ENCODE peak calls at places on chromosomes 13 and 19, in six cellular contexts. X is HepG2, O is HCT116, Y is K562, I is H1, B is GM12878. P is an unnamed sample.
A peak's percentile ranks its signal among the peaks of the same experiment; 100 is the strongest.

GRCh38 chr13:71254384-71254783 is 612.6 kb downstream of the DACH1 start:
- DNase-seq in X (no peak), O (no peak), Y (no peak), I (no peak), B (no peak), P (no peak)

GRCh38 chr19:45781282-45782161 is 768 bp downstream of the DMPK start:
- DNase-seq in X (no peak), O (no peak), Y (no peak), I (no peak), B (no peak), P (no peak)

GRCh38 chr19:39444598-39445257 is 654 bp upstream of the SUPT5H start:
- DNase-seq in X (no peak), O (no peak), Y (no peak), I (no peak), B (no peak), P (no peak)

GRCh38 chr19:36198116-36198515 is 16.3 kb downstream of the ZNF565 start:
- DNase-seq in X (no peak), O (no peak), Y (no peak), I (no peak), B (no peak), P (no peak)

GRCh38 chr19:30790048-30790680 is 418.0 kb downstream of the ZNF536 start:
- DNase-seq in X (no peak), O (no peak), Y (no peak), I (no peak), B (no peak), P (no peak)

GRCh38 chr13:113802090-113802531 is 43.1 kb downstream of the TMEM255B start:
- DNase-seq in X (peak; percentile 13), O (no peak), Y (peak; percentile 27), I (peak; percentile 81), B (no peak), P (no peak)

GRCh38 chr19:46716013-46716671 is 772 bp downstream of the PRKD2 start:
- DNase-seq in X (no peak), O (no peak), Y (peak; percentile 56), I (peak; percentile 77), B (no peak), P (no peak)

GRCh38 chr13:78659450-78660110 is 625 bp upstream of the OBI1 start:
- DNase-seq in X (no peak), O (no peak), Y (no peak), I (no peak), B (no peak), P (peak; percentile 39)

GRCh38 chr13:67283602-67284001 is 53.5 kb upstream of the PCDH9 start:
- DNase-seq in X (peak; percentile 88), O (peak; percentile 6), Y (no peak), I (no peak), B (no peak), P (no peak)

GRCh38 chr19:6060600-6061391 is 49.5 kb downstream of the RFX2 start:
- DNase-seq in X (no peak), O (no peak), Y (peak; percentile 93), I (no peak), B (no peak), P (peak; percentile 61)

DNA sequence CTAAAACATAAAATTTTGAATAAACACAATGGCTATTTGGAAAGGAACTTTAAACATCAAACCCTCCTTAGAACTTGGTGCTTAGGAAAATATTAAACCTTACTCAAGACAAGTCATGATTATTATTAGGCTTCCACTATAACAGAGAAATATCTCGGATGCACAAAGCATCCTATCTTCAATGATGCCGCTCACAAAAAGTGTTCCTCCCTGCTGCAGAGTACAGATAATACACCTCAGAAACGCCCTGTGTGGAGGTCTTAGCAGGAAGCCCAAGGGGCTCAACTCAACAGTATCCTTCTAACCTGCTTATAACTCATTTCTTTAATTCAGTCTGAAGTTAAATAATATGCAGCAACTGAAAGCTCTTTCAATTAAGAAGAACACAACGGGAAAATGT is 12.2 kb downstream of the ELF1 start:
- DNase-seq in X (no peak), O (no peak), Y (no peak), I (no peak), B (no peak), P (no peak)
- TF ChIP-seq POLR2A in X (no peak), O (no peak), Y (no peak), I (no peak), B (no peak), P (no peak)

DNA sequence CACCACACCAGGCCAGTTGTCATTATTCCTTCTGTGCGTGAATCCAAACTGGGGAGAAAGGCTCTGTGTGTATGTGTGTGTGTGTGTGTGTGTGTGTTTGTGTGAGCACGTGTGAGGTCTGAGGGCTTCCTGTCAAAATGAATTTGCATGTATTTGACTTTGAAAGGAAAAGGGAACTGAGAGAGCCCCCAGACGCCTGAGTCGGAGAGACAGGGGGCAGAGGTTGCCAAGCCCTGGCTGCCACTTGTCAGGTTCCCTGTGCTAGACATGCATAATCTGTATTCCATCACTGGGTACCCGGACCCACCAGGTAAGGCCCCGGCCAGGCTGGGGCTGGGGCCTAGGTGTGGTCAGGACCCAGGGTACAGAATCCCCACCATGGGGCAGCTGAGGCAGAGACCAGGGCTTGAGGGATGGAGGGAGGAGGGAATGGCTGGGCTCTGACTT is at the start of gene CLEC17A:
- DNase-seq in X (no peak), O (no peak), Y (no peak), I (no peak), B (peak; percentile 66), P (no peak)
- TF ChIP-seq POLR2AphosphoS5 in X (no peak), O (no peak), Y (no peak), I (no peak), B (peak; percentile 98), P (no peak)

GRCh38 chr13:64164435-64164834 is 2748.8 kb upstream of the PCDH20 start:
- DNase-seq in X (no peak), O (no peak), Y (no peak), I (no peak), B (no peak), P (no peak)

GRCh38 chr13:64165826-64166225 is 2750.2 kb upstream of the PCDH20 start:
- DNase-seq in X (no peak), O (no peak), Y (no peak), I (no peak), B (no peak), P (no peak)
- H3K4me2 ChIP-seq in X (no peak overlapping the region), O (no peak overlapping the region), Y (no peak overlapping the region), I (no peak overlapping the region), B (no peak overlapping the region), P (no peak overlapping the region)

DNA sequence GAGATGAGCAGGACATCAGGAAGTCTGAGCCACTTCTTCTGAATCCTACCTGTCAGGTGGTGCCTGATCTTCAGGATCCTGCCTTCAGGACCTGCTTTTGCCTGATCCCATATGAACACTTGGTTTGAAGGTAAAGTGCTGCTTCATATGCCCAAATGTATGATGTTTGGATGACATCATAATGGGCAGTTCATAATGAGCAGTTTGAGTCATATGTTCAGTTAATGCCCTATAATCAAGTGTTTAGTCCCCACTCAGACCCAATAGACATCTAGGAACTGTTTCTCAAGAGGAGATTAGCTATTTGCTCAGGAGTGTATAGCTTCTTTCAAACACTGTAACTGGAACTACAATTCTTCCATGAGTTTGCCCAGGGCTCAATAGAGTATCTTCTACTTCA is 58.8 kb downstream of the POLR1D start:
- DNase-seq in X (no peak), O (no peak), Y (no peak), I (no peak), B (no peak), P (no peak)
- TF ChIP-seq POLR2A in X (no peak), O (no peak), Y (no peak), I (no peak), B (no peak), P (no peak)